ENCODE peak calls at places on chromosome 1, in seven cellular contexts. One of them, this sample, is unnamed.

GRCh38 chr1:160437432-160438319 is 37.3 kb downstream of the VANGL2 start:
- DNase-seq in M059J: peak; percentile 19
- DNase-seq in brain microvascular endothelial cell: no peak
- DNase-seq in C1 segment of cervical spinal cord: no peak
- DNase-seq in GM12892: no peak
- DNase-seq in GM13976: no peak
- DNase-seq in stimulated activated CD4-positive, alpha-beta T cell treated with anti-CD3 and anti-CD28 coated beads, Interleukin-15, amount 100 ng/mL, for 24 hours: no peak
- DNase-seq in this sample: no peak

GRCh38 chr1:245378352-245379144 is 223.8 kb downstream of the KIF26B start:
- DNase-seq in M059J: peak; percentile 64
- DNase-seq in brain microvascular endothelial cell: no peak
- DNase-seq in C1 segment of cervical spinal cord: no peak
- DNase-seq in GM12892: no peak
- DNase-seq in GM13976: no peak
- DNase-seq in stimulated activated CD4-positive, alpha-beta T cell treated with anti-CD3 and anti-CD28 coated beads, Interleukin-15, amount 100 ng/mL, for 24 hours: peak; percentile 25
- DNase-seq in this sample: no peak

GRCh38 chr1:203462878-203463277 is 12.7 kb upstream of the PRELP start:
- DNase-seq in M059J: peak; percentile 86
- DNase-seq in brain microvascular endothelial cell: peak; percentile 36
- DNase-seq in C1 segment of cervical spinal cord: no peak
- DNase-seq in GM12892: no peak
- DNase-seq in GM13976: no peak
- DNase-seq in stimulated activated CD4-positive, alpha-beta T cell treated with anti-CD3 and anti-CD28 coated beads, Interleukin-15, amount 100 ng/mL, for 24 hours: no peak
- DNase-seq in this sample: no peak

GRCh38 chr1:201759194-201759814 is 69.7 kb upstream of the IPO9 start:
- DNase-seq in M059J: peak; percentile 75
- DNase-seq in brain microvascular endothelial cell: peak; percentile 60
- DNase-seq in C1 segment of cervical spinal cord: no peak
- DNase-seq in GM12892: no peak
- DNase-seq in GM13976: no peak
- DNase-seq in stimulated activated CD4-positive, alpha-beta T cell treated with anti-CD3 and anti-CD28 coated beads, Interleukin-15, amount 100 ng/mL, for 24 hours: no peak
- DNase-seq in this sample: no peak

GRCh38 chr1:71304125-71304524 is 223.3 kb upstream of the ZRANB2 start:
- DNase-seq in M059J: no peak
- DNase-seq in brain microvascular endothelial cell: no peak
- DNase-seq in C1 segment of cervical spinal cord: no peak
- DNase-seq in GM12892: no peak
- DNase-seq in GM13976: no peak
- DNase-seq in stimulated activated CD4-positive, alpha-beta T cell treated with anti-CD3 and anti-CD28 coated beads, Interleukin-15, amount 100 ng/mL, for 24 hours: no peak
- DNase-seq in this sample: no peak

GRCh38 chr1:61253912-61254628 is 171.7 kb downstream of the NFIA start:
- DNase-seq in M059J: no peak
- DNase-seq in brain microvascular endothelial cell: no peak
- DNase-seq in C1 segment of cervical spinal cord: no peak
- DNase-seq in GM12892: no peak
- DNase-seq in GM13976: no peak
- DNase-seq in stimulated activated CD4-positive, alpha-beta T cell treated with anti-CD3 and anti-CD28 coated beads, Interleukin-15, amount 100 ng/mL, for 24 hours: no peak
- DNase-seq in this sample: no peak

GRCh38 chr1:168483531-168483930 is 60.3 kb downstream of the XCL2 start:
- DNase-seq in M059J: peak; percentile 82
- DNase-seq in brain microvascular endothelial cell: peak; percentile 2
- DNase-seq in C1 segment of cervical spinal cord: no peak
- DNase-seq in GM12892: no peak
- DNase-seq in GM13976: no peak
- DNase-seq in stimulated activated CD4-positive, alpha-beta T cell treated with anti-CD3 and anti-CD28 coated beads, Interleukin-15, amount 100 ng/mL, for 24 hours: no peak
- DNase-seq in this sample: no peak

GRCh38 chr1:3673381-3674099 is 21.2 kb downstream of the TP73 start:
- DNase-seq in M059J: no peak
- DNase-seq in brain microvascular endothelial cell: no peak
- DNase-seq in C1 segment of cervical spinal cord: no peak
- DNase-seq in GM12892: no peak
- DNase-seq in GM13976: peak; percentile 67
- DNase-seq in stimulated activated CD4-positive, alpha-beta T cell treated with anti-CD3 and anti-CD28 coated beads, Interleukin-15, amount 100 ng/mL, for 24 hours: no peak
- DNase-seq in this sample: no peak

GRCh38 chr1:162822391-162823200 is 32.1 kb downstream of the HSD17B7 start:
- DNase-seq in M059J: peak; percentile 42
- DNase-seq in brain microvascular endothelial cell: no peak
- DNase-seq in C1 segment of cervical spinal cord: no peak
- DNase-seq in GM12892: no peak
- DNase-seq in GM13976: peak; percentile 32
- DNase-seq in stimulated activated CD4-positive, alpha-beta T cell treated with anti-CD3 and anti-CD28 coated beads, Interleukin-15, amount 100 ng/mL, for 24 hours: peak; percentile 6
- DNase-seq in this sample: peak; percentile 62